ENCODE peak calls at places on chromosomes 11 and 22, in four cellular contexts. One of them, this sample, is unnamed. For H3K79me2, the result is how much of the 10 kb centered on the place peaks cover.

GRCh38 chr22:22779213-22779612 is 108.4 kb upstream of the IGLL5 start:
- DNase-seq in trophoblast cell: no peak
- DNase-seq in H1: no peak
- DNase-seq in mesendoderm: no peak
- DNase-seq in this sample: no peak

GRCh38 chr11:126114486-126115252 is 52.0 kb upstream of the CDON start:
- DNase-seq in trophoblast cell: no peak
- DNase-seq in mesendoderm: no peak
- DNase-seq in H1: no peak
- DNase-seq in this sample: no peak

GRCh38 chr11:63017306-63017974 is 1.8 kb upstream of the SLC22A8 start:
- DNase-seq in H1: no peak
- DNase-seq in trophoblast cell: no peak
- DNase-seq in mesendoderm: peak
- DNase-seq in this sample: no peak

GRCh38 chr11:116376547-116376946 is 396.2 kb downstream of the BUD13 start:
- DNase-seq in trophoblast cell: no peak
- DNase-seq in mesendoderm: no peak
- DNase-seq in H1: no peak
- DNase-seq in this sample: no peak

GRCh38 chr11:26950260-26950719 is 43.6 kb upstream of the FIBIN start:
- DNase-seq in H1: no peak
- DNase-seq in trophoblast cell: no peak
- DNase-seq in mesendoderm: no peak
- DNase-seq in this sample: no peak

GRCh38 chr22:19841641-19842385 is 12.9 kb downstream of the GNB1L start:
- DNase-seq in trophoblast cell: no peak
- DNase-seq in H1: no peak
- DNase-seq in mesendoderm: no peak
- DNase-seq in this sample: no peak

GRCh38 chr22:20741008-20741633 is 32.8 kb upstream of the SERPIND1 start:
- DNase-seq in mesendoderm: no peak
- DNase-seq in H1: no peak
- DNase-seq in trophoblast cell: peak
- DNase-seq in this sample: no peak

GRCh38 chr11:94513091-94513490 is 830 bp downstream of the C11orf97 start:
- DNase-seq in H1: no peak
- DNase-seq in mesendoderm: no peak
- DNase-seq in trophoblast cell: no peak
- DNase-seq in this sample: no peak

GRCh38 chr11:14455648-14456430 is 43.8 kb downstream of the COPB1 start:
- DNase-seq in H1: no peak
- DNase-seq in mesendoderm: peak
- DNase-seq in trophoblast cell: no peak
- DNase-seq in this sample: no peak

GRCh38 chr22:28231423-28231822 is 312.4 kb upstream of the PITPNB start:
- DNase-seq in mesendoderm: peak
- DNase-seq in trophoblast cell: no peak
- DNase-seq in H1: no peak
- DNase-seq in this sample: no peak

GRCh38 chr11:92505689-92506088 is 281.1 kb downstream of the FAT3 start:
- DNase-seq in trophoblast cell: peak
- DNase-seq in mesendoderm: no peak
- DNase-seq in H1: no peak
- DNase-seq in this sample: no peak

GRCh38 chr11:108199446-108200321 is 22.8 kb downstream of the NPAT start:
- DNase-seq in trophoblast cell: peak
- DNase-seq in mesendoderm: peak
- DNase-seq in H1: no peak
- DNase-seq in this sample: no peak

GRCh38 chr11:123251656-123252344 is 56.8 kb upstream of the CLMP start:
- DNase-seq in H1: no peak
- DNase-seq in trophoblast cell: peak
- DNase-seq in mesendoderm: no peak
- DNase-seq in this sample: no peak

GRCh38 chr11:60987577-60988277 is 16.2 kb downstream of the CD6 start:
- DNase-seq in trophoblast cell: no peak
- DNase-seq in mesendoderm: no peak
- DNase-seq in H1: no peak
- DNase-seq in this sample: no peak

GRCh38 chr11:8813658-8814057 is 97.3 kb upstream of the AKIP1 start:
- DNase-seq in mesendoderm: peak
- DNase-seq in H1: peak
- DNase-seq in trophoblast cell: peak
- DNase-seq in this sample: peak

GRCh38 chr11:35934981-35935380 is 8.9 kb upstream of the LDLRAD3 start:
- DNase-seq in trophoblast cell: no peak
- DNase-seq in H1: no peak
- DNase-seq in mesendoderm: no peak
- DNase-seq in this sample: no peak

GRCh38 chr11:46369458-46370152 is 11.9 kb upstream of the MDK start:
- DNase-seq in mesendoderm: peak
- DNase-seq in H1: no peak
- DNase-seq in trophoblast cell: peak
- DNase-seq in this sample: peak

GRCh38 chr22:37485714-37486223 is 415 bp downstream of the MFNG start:
- DNase-seq in mesendoderm: no peak
- DNase-seq in trophoblast cell: no peak
- DNase-seq in H1: no peak
- DNase-seq in this sample: no peak

GRCh38 chr11:134047586-134047999 is 21.3 kb upstream of the JAM3 start:
- DNase-seq in H1: no peak
- DNase-seq in trophoblast cell: no peak
- DNase-seq in mesendoderm: no peak
- DNase-seq in this sample: no peak

GRCh38 chr11:75543808-75544207 is 18.1 kb upstream of the GDPD5 start:
- DNase-seq in H1: no peak
- DNase-seq in trophoblast cell: no peak
- DNase-seq in mesendoderm: no peak
- DNase-seq in this sample: no peak
- H3K18ac ChIP-seq in H1: no peak
- H3K18ac ChIP-seq in trophoblast cell: no peak
- H3K18ac ChIP-seq in mesendoderm: no peak
- H3K18ac ChIP-seq in this sample: no peak

GRCh38 chr22:39518124-39518786 is 2.1 kb upstream of the ATF4 start:
- DNase-seq in trophoblast cell: no peak
- DNase-seq in mesendoderm: no peak
- DNase-seq in H1: no peak
- DNase-seq in this sample: no peak

GRCh38 chr22:39519681-39520053 is 695 bp upstream of the ATF4 start:
- DNase-seq in H1: no peak
- DNase-seq in trophoblast cell: no peak
- DNase-seq in mesendoderm: peak
- DNase-seq in this sample: peak

GRCh38 chr22:39517470-39517869 is 2.9 kb upstream of the ATF4 start:
- DNase-seq in trophoblast cell: no peak
- DNase-seq in H1: no peak
- DNase-seq in mesendoderm: no peak
- DNase-seq in this sample: no peak

GRCh38 chr22:39520054-39520873 is at the start of gene ATF4:
- DNase-seq in mesendoderm: peak
- DNase-seq in trophoblast cell: peak
- DNase-seq in H1: peak
- DNase-seq in this sample: peak

DNA sequence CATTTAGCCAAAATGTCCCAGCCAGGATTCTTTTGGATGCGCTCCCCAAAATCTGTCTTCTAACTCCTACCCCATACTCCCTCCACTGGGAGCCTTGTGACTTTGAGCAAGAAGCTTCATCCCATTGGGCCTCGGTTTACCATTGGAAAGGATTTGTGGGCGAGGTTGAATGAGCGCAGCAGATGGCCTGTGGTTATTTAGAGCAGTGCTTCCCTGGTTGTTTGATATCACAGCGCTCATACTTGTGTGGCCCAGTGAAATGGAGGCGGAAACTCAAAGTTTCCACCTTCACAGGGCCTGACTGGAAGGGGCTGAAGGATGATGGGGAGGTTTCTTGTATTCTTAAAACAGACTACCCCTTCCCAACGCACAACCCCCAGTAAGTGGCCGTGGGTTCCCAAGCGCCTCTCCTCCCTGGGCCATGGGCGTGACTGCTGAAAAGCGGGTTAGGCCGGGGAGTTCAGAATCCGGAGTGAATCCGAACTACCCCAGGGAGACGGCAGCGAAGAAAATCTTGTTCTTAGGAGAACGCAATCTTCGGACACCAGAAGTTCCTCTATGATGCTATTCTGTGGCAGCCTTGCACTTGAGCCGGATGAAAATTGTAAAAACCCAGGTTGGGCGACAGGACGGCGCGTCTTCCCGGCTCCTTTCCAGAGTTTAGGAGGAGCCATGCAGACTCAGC is 1.2 kb upstream of the ATF4 start:
- DNase-seq in mesendoderm: no peak
- DNase-seq in trophoblast cell: peak
- DNase-seq in H1: no peak
- DNase-seq in this sample: no peak
- H3K79me2 ChIP-seq in mesendoderm: under half
- H3K79me2 ChIP-seq in trophoblast cell: under half
- H3K79me2 ChIP-seq in H1: under half
- H3K79me2 ChIP-seq in this sample: under half

GRCh38 chr11:57516061-57516443 is 550 bp upstream of the SLC43A1 start:
- DNase-seq in mesendoderm: no peak
- DNase-seq in trophoblast cell: peak
- DNase-seq in H1: no peak
- DNase-seq in this sample: no peak
- H3K18ac ChIP-seq in mesendoderm: no peak
- H3K18ac ChIP-seq in trophoblast cell: no peak
- H3K18ac ChIP-seq in H1: peak
- H3K18ac ChIP-seq in this sample: no peak

GRCh38 chr11:10855295-10855694 is 2.6 kb downstream of the ZBED5 start:
- DNase-seq in mesendoderm: no peak
- DNase-seq in trophoblast cell: no peak
- DNase-seq in H1: no peak
- DNase-seq in this sample: no peak
- H3K79me2 ChIP-seq in mesendoderm: under half
- H3K79me2 ChIP-seq in trophoblast cell: under half
- H3K79me2 ChIP-seq in H1: under half
- H3K79me2 ChIP-seq in this sample: under half

GRCh38 chr11:19907008-19907579 is 194.5 kb downstream of the NAV2 start:
- DNase-seq in H1: no peak
- DNase-seq in trophoblast cell: no peak
- DNase-seq in mesendoderm: no peak
- DNase-seq in this sample: no peak
- H3K18ac ChIP-seq in H1: no peak
- H3K18ac ChIP-seq in trophoblast cell: no peak
- H3K18ac ChIP-seq in mesendoderm: no peak
- H3K18ac ChIP-seq in this sample: no peak

This sample was measured in H9.